ENCODE peak calls at places on chromosomes 12 and 14, in four cellular contexts. J is H1, C is pancreas, S is A549. W is an unnamed sample.

GRCh38 chr14:29461131-29461530 is 466.5 kb downstream of the PRKD1 start:
- DNase-seq in S (no peak), J (no peak), C (no peak), W (no peak)

GRCh38 chr12:52721838-52722470 is 18.6 kb upstream of the KRT77 start:
- DNase-seq in J (no peak), S (no peak), C (no peak), W (no peak)

GRCh38 chr14:96092936-96093335 is 53.8 kb downstream of the C14orf132 start:
- DNase-seq in J (no peak), C (no peak), S (no peak), W (no peak)

GRCh38 chr12:19428261-19428660 is 11.0 kb upstream of the AEBP2 start:
- DNase-seq in S (no peak), J (no peak), C (no peak), W (peak)

GRCh38 chr12:11954181-11954580 is 116.6 kb upstream of the BCL2L14 start:
- DNase-seq in C (no peak), J (no peak), S (no peak), W (no peak)

GRCh38 chr14:69370061-69370460 is 28.0 kb downstream of the ERH start:
- DNase-seq in S (no peak), J (no peak), C (no peak), W (no peak)

GRCh38 chr14:102949062-102949800 is 26.8 kb downstream of the AMN start:
- DNase-seq in J (no peak), S (no peak), C (peak), W (no peak)

GRCh38 chr14:76957224-76957881 is 71.2 kb downstream of the IRF2BPL start:
- DNase-seq in S (no peak), J (no peak), C (peak), W (no peak)

GRCh38 chr14:69711471-69712216 is 55.3 kb upstream of the SRSF5 start:
- DNase-seq in S (no peak), C (no peak), J (no peak), W (no peak)

GRCh38 chr14:83463500-83464098 is 1929.9 kb upstream of the SEL1L start:
- DNase-seq in C (no peak), J (peak), S (no peak), W (no peak)

GRCh38 chr12:77577756-77578155 is 252.9 kb upstream of the NAV3 start:
- DNase-seq in C (no peak), S (no peak), J (no peak), W (no peak)

GRCh38 chr14:72541546-72541945 is 352.4 kb downstream of the DPF3 start:
- DNase-seq in C (no peak), S (no peak), J (no peak), W (no peak)

GRCh38 chr12:105706321-105706972 is 376.0 kb downstream of the C12orf75 start:
- DNase-seq in C (no peak), J (no peak), S (no peak), W (no peak)

GRCh38 chr12:121013715-121014114 is 2.6 kb downstream of the C12orf43 start:
- DNase-seq in S (no peak), C (no peak), J (no peak), W (no peak)

GRCh38 chr12:119153477-119154434 is 25.0 kb upstream of the HSPB8 start:
- DNase-seq in J (peak), S (no peak), C (peak), W (no peak)

GRCh38 chr14:31937730-31938346 is 139.3 kb upstream of the ARHGAP5 start:
- DNase-seq in S (peak), C (no peak), J (no peak), W (peak)

GRCh38 chr14:102013669-102014200 is 49.4 kb downstream of the DYNC1H1 start:
- DNase-seq in C (no peak), S (no peak), J (no peak), W (no peak)

GRCh38 chr12:52867636-52868035 is 18.8 kb upstream of the KRT78 start:
- DNase-seq in C (peak), J (no peak), S (no peak), W (peak)

GRCh38 chr12:6532051-6532926 is 2.0 kb upstream of the GAPDH start:
- DNase-seq in S (peak), C (peak), J (peak), W (peak)

GRCh38 chr12:2582631-2583616 is 211.8 kb upstream of the FKBP4 start:
- DNase-seq in J (peak), C (no peak), S (peak), W (no peak)

GRCh38 chr12:1911598-1912575 is 6.6 kb downstream of the CACNA2D4 start:
- DNase-seq in C (no peak), J (peak), S (no peak), W (no peak)

GRCh38 chr12:69059465-69060457 is 126.8 kb upstream of the CPM start:
- DNase-seq in C (no peak), S (peak), J (no peak), W (peak)

GRCh38 chr14:100761481-100761880 is 34.8 kb downstream of the DLK1 start:
- DNase-seq in J (no peak), S (no peak), C (no peak), W (peak)

GRCh38 chr12:1595690-1596347 is 1.4 kb upstream of the FBXL14 start:
- DNase-seq in C (no peak), S (no peak), J (no peak), W (no peak)

GRCh38 chr12:56629459-56630179 is 507 bp downstream of the BAZ2A start:
- DNase-seq in C (no peak), J (peak), S (peak), W (no peak)
- H3K27ac ChIP-seq in C (peak), J (peak), S (peak), W (peak)

GRCh38 chr14:33285902-33286700 is 347.4 kb downstream of the NPAS3 start:
- DNase-seq in C (no peak), J (no peak), S (no peak), W (no peak)
- H3K27ac ChIP-seq in C (no peak), J (no peak), S (no peak), W (no peak)

DNA sequence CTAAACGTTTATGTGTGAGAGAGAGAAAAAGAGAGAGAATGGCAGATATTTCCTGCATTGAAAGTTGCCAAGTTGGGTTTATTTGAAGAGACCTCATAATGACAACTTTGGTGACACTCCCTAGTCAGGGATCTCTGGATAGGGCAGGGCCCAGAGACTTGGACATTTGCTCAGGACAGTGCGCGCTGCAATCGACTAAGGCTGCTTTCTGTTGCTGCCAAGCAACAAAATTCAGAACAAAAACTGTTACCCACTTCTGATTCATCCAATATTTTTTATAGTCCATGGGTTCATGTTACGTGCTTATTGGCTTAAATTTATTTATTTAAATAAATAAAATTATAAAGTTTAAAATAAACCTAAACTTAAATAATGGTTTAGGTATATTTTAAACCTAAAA is 34.2 kb downstream of the PTGER2 start:
- DNase-seq in S (no peak), J (no peak), C (no peak), W (no peak)
- H3K27ac ChIP-seq in S (no peak), J (no peak), C (no peak), W (no peak)

DNA sequence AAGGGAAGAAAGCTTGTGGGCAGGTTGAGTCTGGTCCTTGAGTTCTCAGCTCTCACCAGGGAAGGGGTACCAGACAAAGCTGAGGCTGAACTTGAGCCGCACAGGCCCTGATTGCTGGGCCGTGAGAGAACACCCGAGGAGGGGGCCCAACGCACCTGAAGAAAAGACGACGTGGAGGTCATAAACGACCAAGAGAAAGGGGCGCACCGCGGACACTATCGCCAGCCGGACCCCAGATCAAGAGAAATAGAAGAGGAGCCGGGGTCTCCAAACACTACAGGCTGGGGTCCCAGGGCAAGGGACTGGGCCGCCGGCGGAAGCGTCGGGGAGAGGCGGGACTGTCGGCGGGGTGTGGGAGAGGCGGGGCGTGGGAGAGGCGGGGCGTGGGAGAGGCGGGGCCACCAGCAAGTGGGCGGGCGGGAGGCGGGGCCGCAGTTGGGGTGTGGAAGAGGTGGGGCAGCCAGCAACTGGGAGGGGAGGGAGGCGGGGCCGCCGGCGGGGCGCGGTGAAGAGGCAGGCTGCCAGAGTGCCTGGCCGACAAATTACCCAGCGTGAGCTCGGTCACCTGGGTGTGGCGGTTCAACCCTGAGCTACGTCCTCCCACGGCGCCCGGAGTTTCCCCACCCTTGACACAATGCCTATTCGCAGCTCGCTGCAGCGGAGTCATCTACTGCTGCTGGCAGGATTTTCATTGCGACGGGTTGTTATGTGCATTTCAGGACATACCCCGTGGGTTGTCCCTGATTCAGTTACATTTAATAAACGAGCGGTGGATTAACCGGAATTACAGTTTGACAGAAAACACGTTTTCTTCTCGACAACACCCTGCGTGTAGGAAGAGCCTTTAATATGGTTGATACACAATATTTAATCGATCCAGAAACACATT is 15.5 kb upstream of the NEMF start:
- DNase-seq in J (peak), C (peak), S (peak), W (peak)
- H3K27ac ChIP-seq in J (peak), C (peak), S (peak), W (peak)

GRCh38 chr12:132493482-132494178 is 3.7 kb downstream of the FBRSL1 start:
- DNase-seq in S (no peak), J (no peak), C (peak), W (no peak)
- H3K27ac ChIP-seq in S (no peak), J (no peak), C (peak), W (no peak)

DNA sequence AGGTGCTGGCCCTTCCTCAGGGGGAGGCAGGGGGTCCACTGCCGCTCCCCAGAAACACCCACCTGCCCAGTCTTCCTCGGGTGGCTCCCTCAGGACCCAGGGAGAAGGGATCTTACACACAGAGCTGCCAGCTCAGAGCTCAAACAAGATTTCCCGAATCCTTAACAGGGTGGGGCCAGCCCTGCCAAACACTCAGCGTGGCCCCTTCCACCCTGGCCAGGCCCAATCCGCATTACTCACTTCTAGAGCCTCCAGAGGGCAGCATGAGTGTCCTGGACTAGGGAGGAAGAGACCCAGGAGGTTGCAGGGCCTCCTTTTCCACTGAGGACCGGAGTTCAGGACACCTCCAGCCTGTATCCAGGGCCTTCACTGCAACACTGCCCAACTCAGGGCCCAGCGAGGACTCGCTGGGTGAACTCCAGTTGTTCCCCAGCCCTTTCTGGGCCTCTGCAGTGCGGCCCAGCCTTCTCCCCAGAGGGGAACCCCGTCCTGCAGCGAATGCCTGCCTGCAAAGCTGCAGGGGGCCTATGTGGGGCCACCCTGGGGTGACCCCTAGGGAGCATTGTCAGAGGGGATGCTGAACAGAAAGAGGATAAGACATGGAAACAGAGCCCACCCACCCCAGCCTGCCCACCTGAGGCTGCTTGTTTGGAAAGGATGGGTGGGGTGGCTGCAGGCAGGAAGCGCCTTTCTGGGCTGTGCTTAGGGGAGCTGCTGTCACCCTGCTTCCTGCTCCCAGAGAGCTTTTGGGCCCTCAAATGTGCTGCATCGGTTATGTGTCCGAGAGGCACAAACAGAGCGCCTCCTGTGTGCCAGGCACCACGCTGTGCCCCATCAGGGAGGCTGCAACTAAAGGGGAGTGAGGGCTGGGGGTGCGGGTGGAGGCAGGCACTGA is 43.8 kb downstream of the CCNK start:
- DNase-seq in C (no peak), S (peak), J (no peak), W (no peak)
- H3K27ac ChIP-seq in C (no peak), S (peak), J (no peak), W (no peak)

DNA sequence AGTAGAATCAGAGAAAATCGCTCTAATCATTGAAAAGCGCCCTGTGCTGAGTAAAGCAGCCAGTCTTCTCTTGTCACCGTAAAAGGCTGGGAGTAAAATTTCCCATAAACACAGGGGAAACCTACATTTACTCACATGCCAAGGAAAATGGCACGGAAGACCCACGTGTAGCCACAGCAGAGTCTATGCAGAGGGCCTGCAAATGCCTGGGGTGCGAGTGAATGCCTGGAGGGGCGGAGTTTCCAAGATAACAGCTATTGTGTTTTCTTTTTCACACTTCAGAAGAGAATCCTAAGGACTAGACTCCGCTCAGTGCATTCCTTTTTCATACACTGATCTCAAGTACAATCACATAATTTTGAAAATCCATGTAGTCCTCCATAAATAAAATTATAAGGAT is 159.9 kb upstream of the FOXN3 start:
- DNase-seq in J (no peak), S (no peak), C (no peak), W (no peak)
- H3K27ac ChIP-seq in J (no peak), S (no peak), C (no peak), W (no peak)

GRCh38 chr14:64702493-64703392 is 1.5 kb upstream of the PLEKHG3 start:
- DNase-seq in C (peak), S (no peak), J (peak), W (no peak)
- H3K27ac ChIP-seq in C (peak), S (peak), J (peak), W (peak)

GRCh38 chr12:108697905-108698304 is 33.4 kb downstream of the CORO1C start:
- DNase-seq in C (no peak), J (no peak), S (no peak), W (no peak)
- H3K27ac ChIP-seq in C (no peak), J (no peak), S (no peak), W (peak)

DNA sequence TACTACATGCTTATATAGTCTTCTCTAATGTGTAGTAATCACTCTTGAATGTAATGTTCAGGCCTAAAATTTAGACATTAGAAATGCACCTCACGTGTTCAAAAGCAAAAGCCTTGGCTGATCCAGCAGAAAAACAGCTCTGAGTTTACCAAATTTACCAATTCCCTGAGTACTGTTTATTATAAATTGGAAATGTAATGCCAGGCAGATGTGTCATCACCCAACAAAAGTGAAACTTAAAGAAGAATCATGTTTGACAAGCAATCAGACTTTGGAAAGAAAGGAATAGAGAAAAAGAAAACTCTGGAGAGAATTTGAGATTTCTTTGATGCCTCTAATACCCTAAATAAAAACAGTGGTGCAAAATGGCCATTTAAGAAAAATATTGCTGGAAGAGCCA is 26.5 kb upstream of the STRAP start:
- DNase-seq in C (no peak), J (no peak), S (no peak), W (no peak)
- H3K27ac ChIP-seq in C (no peak), J (no peak), S (peak), W (peak)

W was measured in epithelial cell of prostate.